ENCODE peak calls at places on chromosomes 12 and 14, in seven cellular contexts. B is H1, A is SK-N-SH, V is HepG2, J is K562, R is GM12878, L is HCT116. S is an unnamed sample.

GRCh38 chr14:90405755-90406154 is 8.9 kb downstream of the CALM1 start:
- DNase-seq in A (no peak), L (no peak), R (no peak), B (no peak), V (no peak), J (no peak), S (no peak)

GRCh38 chr12:46522141-46522540 is 149.6 kb upstream of the SLC38A2 start:
- DNase-seq in B (no peak), R (no peak), L (no peak), J (no peak), A (no peak), V (no peak), S (no peak)

GRCh38 chr14:77045570-77045890 is 17.0 kb upstream of the IRF2BPL start:
- DNase-seq in A (no peak), V (no peak), R (no peak), J (no peak), L (no peak), B (no peak), S (no peak)

GRCh38 chr14:40909906-40910305 is 696.8 kb upstream of the LRFN5 start:
- DNase-seq in V (no peak), R (no peak), J (no peak), L (no peak), A (peak; percentile 0), B (no peak), S (peak; percentile 12)

GRCh38 chr14:54659365-54659764 is 92.4 kb downstream of the SAMD4A start:
- DNase-seq in L (no peak), R (no peak), A (no peak), V (peak; percentile 50), B (no peak), J (no peak), S (no peak)

GRCh38 chr12:112762753-112763152 is 28.8 kb upstream of the RPH3A start:
- DNase-seq in J (no peak), B (no peak), V (no peak), R (no peak), L (no peak), A (no peak), S (peak; percentile 31)

GRCh38 chr12:111395557-111396187 is 10.1 kb upstream of the SH2B3 start:
- DNase-seq in B (no peak), V (no peak), J (no peak), L (no peak), A (no peak), R (no peak), S (no peak)

GRCh38 chr14:106843951-106844483 is 1317.6 kb downstream of the TMEM121 start:
- DNase-seq in B (no peak), R (no peak), L (no peak), V (no peak), J (no peak), A (peak; percentile 13), S (peak; percentile 95)

GRCh38 chr12:111451649-111452129 is 46.0 kb downstream of the SH2B3 start:
- DNase-seq in B (no peak), V (peak; percentile 53), J (peak; percentile 36), L (peak; percentile 24), A (peak; percentile 62), R (no peak), S (no peak)

GRCh38 chr14:64763801-64764511 is 59.7 kb downstream of the PLEKHG3 start:
- DNase-seq in A (peak; percentile 50), L (no peak), B (no peak), V (no peak), R (no peak), J (no peak), S (no peak)

GRCh38 chr12:117339104-117339503 is 22.3 kb downstream of the NOS1 start:
- DNase-seq in R (no peak), B (no peak), V (no peak), A (no peak), L (no peak), J (no peak), S (no peak)

GRCh38 chr14:55843718-55844403 is 263.9 kb downstream of the KTN1 start:
- DNase-seq in L (no peak), B (no peak), J (no peak), R (no peak), A (no peak), V (no peak), S (no peak)

GRCh38 chr14:99550387-99550992 is 53.5 kb downstream of the CCDC85C start:
- DNase-seq in A (no peak), V (no peak), J (no peak), B (no peak), R (no peak), L (no peak), S (no peak)

GRCh38 chr14:100824156-100824555 is 1.8 kb upstream of the MEG3 start:
- DNase-seq in A (peak; percentile 68), V (no peak), L (no peak), R (no peak), B (no peak), J (no peak), S (no peak)

GRCh38 chr12:110794623-110795280 is 52.0 kb upstream of the CCDC63 start:
- DNase-seq in A (peak; percentile 39), V (no peak), J (peak; percentile 26), L (no peak), B (no peak), R (no peak), S (no peak)

GRCh38 chr12:46843811-46844210 is 18.0 kb upstream of the SLC38A4 start:
- DNase-seq in J (no peak), B (no peak), L (no peak), A (no peak), V (no peak), R (no peak), S (peak; percentile 66)

DNA sequence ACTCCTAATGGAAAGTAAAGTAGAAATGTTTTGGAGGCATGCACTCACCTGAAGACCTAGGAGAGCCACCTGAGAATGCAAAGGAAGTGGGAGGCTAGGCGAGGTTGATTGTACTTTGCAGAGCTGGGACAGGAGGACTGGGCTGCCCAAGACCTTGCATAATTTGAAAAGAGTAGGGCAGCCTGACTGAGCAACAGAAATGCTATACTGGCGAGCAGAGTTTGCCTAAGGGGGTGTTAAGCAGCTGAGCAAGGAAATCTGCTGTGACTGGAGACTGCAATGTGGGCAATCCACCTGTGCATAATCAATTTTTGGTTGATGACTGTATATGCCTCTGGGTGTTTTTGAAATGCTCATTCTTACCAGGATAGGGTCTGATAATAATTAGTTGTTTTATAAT is 834.1 kb downstream of the TRHDE start:
- DNase-seq in V (no peak), B (no peak), A (no peak), J (no peak), R (no peak), L (no peak), S (peak; percentile 10)
- TF ChIP-seq JUND in V (no peak), B (no peak), A (no peak), J (no peak), R (no peak), L (no peak), S (no peak)

GRCh38 chr12:132327351-132328171 is 1.8 kb downstream of the GALNT9 start:
- DNase-seq in B (no peak), L (no peak), V (no peak), J (no peak), R (no peak), A (no peak), S (no peak)

GRCh38 chr12:132329739-132330548 is 555 bp upstream of the GALNT9 start:
- DNase-seq in A (no peak), L (no peak), B (no peak), V (no peak), J (no peak), R (no peak), S (no peak)

GRCh38 chr12:132328282-132329029 is 933 bp downstream of the GALNT9 start:
- DNase-seq in V (no peak), R (no peak), J (no peak), A (no peak), B (no peak), L (no peak), S (no peak)

GRCh38 chr12:132330549-132330881 is 1.1 kb upstream of the GALNT9 start:
- DNase-seq in R (no peak), B (no peak), V (no peak), L (no peak), J (no peak), A (no peak), S (no peak)

DNA sequence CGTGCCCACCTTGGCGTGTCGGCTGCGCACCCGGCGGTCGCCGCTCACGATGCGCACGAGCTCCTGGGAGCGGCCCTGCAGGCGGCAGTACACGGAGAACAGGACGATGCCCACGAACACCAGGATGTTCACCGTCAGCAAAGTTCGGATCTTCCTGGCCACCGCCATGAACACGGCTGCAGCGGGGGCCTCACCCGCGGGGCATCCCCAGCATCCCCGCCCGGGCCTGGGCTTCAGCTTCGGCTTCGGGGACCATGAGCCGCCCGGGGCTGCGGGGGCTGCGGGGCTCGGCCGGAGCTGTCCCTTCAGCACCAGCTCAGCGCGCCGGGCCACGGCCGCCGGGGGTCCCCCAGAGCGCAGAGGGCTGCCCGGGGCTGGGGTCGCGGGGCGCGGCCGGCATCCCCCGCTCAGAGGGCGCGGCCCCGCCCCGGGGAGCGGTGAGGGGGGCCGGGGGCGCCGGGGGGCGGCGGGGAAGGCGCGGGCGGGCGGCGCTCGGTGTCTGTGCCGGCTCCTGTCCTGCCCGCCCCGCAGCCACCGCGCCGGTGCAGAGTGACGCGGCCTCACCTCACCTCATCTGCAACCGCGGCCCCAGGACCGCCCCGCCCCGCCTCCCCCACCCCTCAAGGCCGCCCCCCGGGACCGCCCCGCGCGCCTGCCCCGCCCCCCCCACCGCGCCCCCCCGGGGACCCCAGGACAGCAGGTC is at the start of gene GALNT9:
- DNase-seq in A (no peak), B (no peak), L (no peak), V (no peak), J (no peak), R (no peak), S (no peak)
- TF ChIP-seq JUND in A (no peak), B (no peak), L (no peak), V (no peak), J (no peak), R (no peak), S (no peak)

DNA sequence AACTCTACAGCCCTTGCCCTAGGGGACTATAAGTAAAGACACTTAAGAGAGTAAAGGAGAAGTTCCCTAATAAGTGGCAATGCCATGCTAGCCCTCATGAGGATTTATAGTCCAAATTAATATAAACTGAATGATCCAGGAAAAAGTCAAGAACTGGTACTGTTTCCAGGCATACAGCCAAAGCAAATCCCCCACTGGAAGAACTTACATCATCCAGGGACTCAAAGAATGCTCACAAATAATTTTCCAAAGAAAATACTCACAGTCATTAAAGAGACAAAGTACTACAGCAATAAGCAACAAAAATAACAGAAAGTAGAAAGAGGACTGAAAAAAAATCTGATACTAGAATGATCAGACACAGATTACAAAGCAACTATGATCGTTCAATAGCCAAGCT is 79.7 kb upstream of the RAP1B start:
- DNase-seq in R (no peak), V (no peak), L (no peak), J (no peak), B (no peak), A (no peak), S (no peak)
- TF ChIP-seq JUND in R (no peak), V (no peak), L (no peak), J (no peak), B (no peak), A (peak; percentile 78), S (no peak)

GRCh38 chr12:10065241-10065640 is 33.5 kb downstream of the CLEC1A start:
- DNase-seq in L (no peak), V (no peak), J (no peak), A (no peak), R (no peak), B (no peak), S (peak; percentile 6)
- TF ChIP-seq JUND in L (no peak), V (no peak), J (no peak), A (no peak), R (no peak), B (no peak), S (no peak)

S was measured in T47D.